ENCODE peak calls at places on chromosomes 7 and 10, in seven cellular contexts. One of them, this sample, is unnamed.

GRCh38 chr7:41716691-41717090 is 13.8 kb upstream of the INHBA start:
- DNase-seq in sigmoid colon: no peak
- DNase-seq in stimulated activated CD4-positive, alpha-beta T cell treated with anti-CD3 and anti-CD28 coated beads, Interleukin-2, amount 100 ng/mL, for 24 hours: no peak
- DNase-seq in ELR: no peak
- DNase-seq in activated T-cell treated with anti-CD3 and anti-CD28 coated beads, Interleukin-2, amount 50 U/mL, for 4 hours: no peak
- DNase-seq in AG09309: no peak
- DNase-seq in activated CD8-positive, alpha-beta T cell treated with anti-CD3 and anti-CD28 coated beads, Interleukin-2, amount 10 ng/mL, durations not matched to agents 7 days and 5 days: no peak
- DNase-seq in this sample: no peak

GRCh38 chr10:60611291-60611747 is 167.0 kb upstream of the CDK1 start:
- DNase-seq in AG09309: peak
- DNase-seq in ELR: peak
- DNase-seq in activated CD8-positive, alpha-beta T cell treated with anti-CD3 and anti-CD28 coated beads, Interleukin-2, amount 10 ng/mL, durations not matched to agents 7 days and 5 days: no peak
- DNase-seq in stimulated activated CD4-positive, alpha-beta T cell treated with anti-CD3 and anti-CD28 coated beads, Interleukin-2, amount 100 ng/mL, for 24 hours: peak
- DNase-seq in sigmoid colon: no peak
- DNase-seq in activated T-cell treated with anti-CD3 and anti-CD28 coated beads, Interleukin-2, amount 50 U/mL, for 4 hours: no peak
- DNase-seq in this sample: no peak

GRCh38 chr7:46680147-46680546 is 759.1 kb upstream of the IGFBP3 start:
- DNase-seq in sigmoid colon: no peak
- DNase-seq in activated CD8-positive, alpha-beta T cell treated with anti-CD3 and anti-CD28 coated beads, Interleukin-2, amount 10 ng/mL, durations not matched to agents 7 days and 5 days: no peak
- DNase-seq in ELR: no peak
- DNase-seq in stimulated activated CD4-positive, alpha-beta T cell treated with anti-CD3 and anti-CD28 coated beads, Interleukin-2, amount 100 ng/mL, for 24 hours: no peak
- DNase-seq in activated T-cell treated with anti-CD3 and anti-CD28 coated beads, Interleukin-2, amount 50 U/mL, for 4 hours: no peak
- DNase-seq in AG09309: no peak
- DNase-seq in this sample: no peak

GRCh38 chr7:79933144-79933543 is 201.5 kb upstream of the GNAI1 start:
- DNase-seq in AG09309: peak
- DNase-seq in sigmoid colon: no peak
- DNase-seq in activated CD8-positive, alpha-beta T cell treated with anti-CD3 and anti-CD28 coated beads, Interleukin-2, amount 10 ng/mL, durations not matched to agents 7 days and 5 days: no peak
- DNase-seq in activated T-cell treated with anti-CD3 and anti-CD28 coated beads, Interleukin-2, amount 50 U/mL, for 4 hours: no peak
- DNase-seq in stimulated activated CD4-positive, alpha-beta T cell treated with anti-CD3 and anti-CD28 coated beads, Interleukin-2, amount 100 ng/mL, for 24 hours: no peak
- DNase-seq in ELR: no peak
- DNase-seq in this sample: no peak

GRCh38 chr10:29541826-29542225 is 92.9 kb downstream of the SVIL start:
- DNase-seq in AG09309: no peak
- DNase-seq in sigmoid colon: no peak
- DNase-seq in activated CD8-positive, alpha-beta T cell treated with anti-CD3 and anti-CD28 coated beads, Interleukin-2, amount 10 ng/mL, durations not matched to agents 7 days and 5 days: no peak
- DNase-seq in stimulated activated CD4-positive, alpha-beta T cell treated with anti-CD3 and anti-CD28 coated beads, Interleukin-2, amount 100 ng/mL, for 24 hours: no peak
- DNase-seq in activated T-cell treated with anti-CD3 and anti-CD28 coated beads, Interleukin-2, amount 50 U/mL, for 4 hours: no peak
- DNase-seq in ELR: no peak
- DNase-seq in this sample: no peak

GRCh38 chr7:77459311-77459726 is 43.2 kb upstream of the GSAP start:
- DNase-seq in activated CD8-positive, alpha-beta T cell treated with anti-CD3 and anti-CD28 coated beads, Interleukin-2, amount 10 ng/mL, durations not matched to agents 7 days and 5 days: no peak
- DNase-seq in AG09309: no peak
- DNase-seq in stimulated activated CD4-positive, alpha-beta T cell treated with anti-CD3 and anti-CD28 coated beads, Interleukin-2, amount 100 ng/mL, for 24 hours: no peak
- DNase-seq in sigmoid colon: no peak
- DNase-seq in ELR: no peak
- DNase-seq in activated T-cell treated with anti-CD3 and anti-CD28 coated beads, Interleukin-2, amount 50 U/mL, for 4 hours: no peak
- DNase-seq in this sample: no peak

GRCh38 chr7:35537067-35538023 is 157.6 kb downstream of the HERPUD2 start:
- DNase-seq in activated T-cell treated with anti-CD3 and anti-CD28 coated beads, Interleukin-2, amount 50 U/mL, for 4 hours: peak
- DNase-seq in activated CD8-positive, alpha-beta T cell treated with anti-CD3 and anti-CD28 coated beads, Interleukin-2, amount 10 ng/mL, durations not matched to agents 7 days and 5 days: peak
- DNase-seq in sigmoid colon: peak
- DNase-seq in stimulated activated CD4-positive, alpha-beta T cell treated with anti-CD3 and anti-CD28 coated beads, Interleukin-2, amount 100 ng/mL, for 24 hours: peak
- DNase-seq in ELR: peak
- DNase-seq in AG09309: peak
- DNase-seq in this sample: peak

GRCh38 chr10:60139798-60140566 is 233.6 kb upstream of the CCDC6 start:
- DNase-seq in activated T-cell treated with anti-CD3 and anti-CD28 coated beads, Interleukin-2, amount 50 U/mL, for 4 hours: no peak
- DNase-seq in activated CD8-positive, alpha-beta T cell treated with anti-CD3 and anti-CD28 coated beads, Interleukin-2, amount 10 ng/mL, durations not matched to agents 7 days and 5 days: no peak
- DNase-seq in stimulated activated CD4-positive, alpha-beta T cell treated with anti-CD3 and anti-CD28 coated beads, Interleukin-2, amount 100 ng/mL, for 24 hours: no peak
- DNase-seq in ELR: peak
- DNase-seq in AG09309: peak
- DNase-seq in sigmoid colon: no peak
- DNase-seq in this sample: peak

GRCh38 chr10:54010337-54010736 is 790.7 kb downstream of the PCDH15 start:
- DNase-seq in AG09309: no peak
- DNase-seq in sigmoid colon: no peak
- DNase-seq in ELR: no peak
- DNase-seq in activated T-cell treated with anti-CD3 and anti-CD28 coated beads, Interleukin-2, amount 50 U/mL, for 4 hours: no peak
- DNase-seq in stimulated activated CD4-positive, alpha-beta T cell treated with anti-CD3 and anti-CD28 coated beads, Interleukin-2, amount 100 ng/mL, for 24 hours: no peak
- DNase-seq in activated CD8-positive, alpha-beta T cell treated with anti-CD3 and anti-CD28 coated beads, Interleukin-2, amount 10 ng/mL, durations not matched to agents 7 days and 5 days: no peak
- DNase-seq in this sample: no peak

GRCh38 chr10:10872035-10872673 is 145.5 kb upstream of the CELF2 start:
- DNase-seq in sigmoid colon: no peak
- DNase-seq in activated CD8-positive, alpha-beta T cell treated with anti-CD3 and anti-CD28 coated beads, Interleukin-2, amount 10 ng/mL, durations not matched to agents 7 days and 5 days: no peak
- DNase-seq in stimulated activated CD4-positive, alpha-beta T cell treated with anti-CD3 and anti-CD28 coated beads, Interleukin-2, amount 100 ng/mL, for 24 hours: no peak
- DNase-seq in activated T-cell treated with anti-CD3 and anti-CD28 coated beads, Interleukin-2, amount 50 U/mL, for 4 hours: no peak
- DNase-seq in AG09309: peak
- DNase-seq in ELR: peak
- DNase-seq in this sample: no peak